ENCODE peak calls at places on chromosome 7, in ten cellular contexts. A, L, E, C, B, R, S, V, J and P are unnamed samples.

GRCh38 chr7:117296066-117296465 is 26.8 kb downstream of the WNT2 start:
- DNase-seq in B (no peak), J (no peak), A (no peak), S (no peak), V (no peak), L (no peak), E (no peak), C (no peak), R (no peak), P (no peak)

GRCh38 chr7:82164813-82165212 is 278.8 kb downstream of the CACNA2D1 start:
- DNase-seq in L (no peak), A (no peak), S (peak; percentile 24), B (peak; percentile 29), J (peak; percentile 68), C (peak; percentile 21), V (peak; percentile 28), E (no peak), R (no peak), P (no peak)

GRCh38 chr7:42197391-42197790 is 39.6 kb downstream of the GLI3 start:
- DNase-seq in J (peak; percentile 73), C (no peak), V (no peak), R (no peak), S (no peak), A (no peak), B (no peak), E (no peak), L (no peak), P (no peak)

GRCh38 chr7:32479574-32480200 is 10.5 kb downstream of the LSM5 start:
- DNase-seq in A (no peak), B (peak; percentile 31), E (no peak), C (peak; percentile 66), L (no peak), S (no peak), J (peak; percentile 64), V (peak; percentile 44), R (no peak), P (peak; percentile 52)

GRCh38 chr7:82443044-82443800 is at the start of gene CACNA2D1:
- DNase-seq in J (peak; percentile 59), S (peak; percentile 49), L (peak; percentile 39), B (peak; percentile 52), A (no peak), V (peak; percentile 67), R (peak; percentile 80), C (peak; percentile 86), E (peak; percentile 20), P (peak; percentile 34)

GRCh38 chr7:40192036-40192435 is 57.2 kb downstream of the SUGCT start:
- DNase-seq in L (no peak), S (no peak), J (no peak), A (no peak), E (no peak), R (no peak), V (no peak), C (no peak), B (no peak), P (no peak)

GRCh38 chr7:143320620-143321019 is 4.7 kb downstream of the CLCN1 start:
- DNase-seq in B (no peak), A (no peak), S (no peak), R (no peak), J (no peak), C (no peak), V (no peak), L (peak; percentile 46), E (no peak), P (no peak)

GRCh38 chr7:121890833-121891232 is 17.9 kb downstream of the PTPRZ1 start:
- DNase-seq in L (no peak), J (no peak), S (no peak), R (no peak), E (no peak), V (no peak), C (no peak), B (no peak), A (no peak), P (no peak)

GRCh38 chr7:157409753-157410727 is 73.2 kb downstream of the DNAJB6 start:
- DNase-seq in V (no peak), E (no peak), R (no peak), C (no peak), B (no peak), S (no peak), J (no peak), A (no peak), L (no peak), P (no peak)

GRCh38 chr7:115113776-115114175 is 191.9 kb downstream of the MDFIC start:
- DNase-seq in E (no peak), R (no peak), V (peak; percentile 45), A (no peak), L (no peak), J (no peak), B (no peak), C (no peak), S (no peak), P (peak; percentile 43)

GRCh38 chr7:121872831-121873764 is at the start of gene PTPRZ1:
- DNase-seq in A (no peak), B (peak; percentile 73), V (peak; percentile 21), E (peak; percentile 31), C (peak; percentile 68), S (peak; percentile 16), J (peak; percentile 22), L (peak; percentile 25), R (peak; percentile 73), P (peak; percentile 49)

GRCh38 chr7:28078036-28078901 is 102.3 kb downstream of the JAZF1 start:
- DNase-seq in R (no peak), C (peak; percentile 52), J (peak; percentile 51), B (peak; percentile 42), A (peak; percentile 54), S (peak; percentile 37), E (no peak), L (peak; percentile 47), V (peak; percentile 49), P (peak; percentile 65)

GRCh38 chr7:8590791-8591190 is 157.4 kb downstream of the NXPH1 start:
- DNase-seq in L (no peak), B (no peak), S (no peak), E (no peak), V (no peak), C (no peak), A (no peak), R (no peak), J (no peak), P (no peak)

GRCh38 chr7:151459726-151460473 is 20.0 kb upstream of the CRYGN start:
- DNase-seq in B (peak; percentile 40), V (peak; percentile 86), A (peak; percentile 94), J (peak; percentile 88), E (peak; percentile 67), S (peak; percentile 73), L (peak; percentile 86), R (no peak), C (peak; percentile 77), P (peak; percentile 51)

GRCh38 chr7:28904539-28905143 is 53.5 kb downstream of the TRIL start:
- DNase-seq in E (no peak), S (no peak), C (peak; percentile 41), L (no peak), J (no peak), B (no peak), R (no peak), A (no peak), V (no peak), P (no peak)

GRCh38 chr7:36127075-36127740 is 25.8 kb upstream of the EEPD1 start:
- DNase-seq in L (no peak), E (no peak), V (no peak), J (peak; percentile 35), B (no peak), S (no peak), C (no peak), R (no peak), A (no peak), P (no peak)
- TF ChIP-seq CTCF in L (no peak), E (no peak), V (no peak), J (peak; percentile 64), B (no peak), S (no peak), C (no peak), R (no peak), A (no peak), P (no peak)

DNA sequence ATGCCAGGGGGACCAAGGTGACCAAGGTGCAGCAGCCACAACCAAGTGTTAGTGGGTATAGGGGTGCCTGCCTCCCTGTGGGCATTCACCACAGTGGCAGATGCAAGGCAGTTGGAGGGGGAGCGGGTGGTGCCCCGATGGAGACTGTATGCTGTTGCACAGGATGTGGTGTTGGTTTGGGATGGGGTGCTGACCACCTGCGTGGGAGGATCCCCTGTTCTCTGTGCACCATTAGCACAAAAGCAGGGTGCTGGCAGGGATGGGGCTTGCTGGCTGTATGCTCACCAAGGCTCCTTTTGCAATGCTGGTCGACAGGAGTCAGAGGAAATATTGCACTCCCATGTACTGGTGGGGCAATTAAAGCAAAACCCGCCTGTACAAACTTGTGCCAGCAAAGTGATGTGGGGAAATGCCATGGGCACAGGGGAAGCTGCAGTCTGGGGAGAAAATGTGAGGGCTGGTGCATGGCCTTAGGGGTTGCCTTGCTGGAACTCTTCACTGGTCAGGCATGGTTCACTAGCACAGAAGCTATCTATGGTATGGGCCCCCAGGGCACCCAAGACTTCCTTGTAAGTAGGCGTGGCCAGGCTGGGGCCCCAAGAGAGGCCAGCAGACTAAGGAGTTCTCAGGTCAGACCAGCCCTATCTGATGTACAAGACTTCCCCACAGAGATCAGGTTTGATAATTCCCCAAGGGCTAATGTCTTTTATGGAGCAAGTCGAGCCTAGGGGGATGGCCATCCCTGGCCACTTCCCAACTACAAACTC is 51.9 kb upstream of the GNAT3 start:
- DNase-seq in C (no peak), J (no peak), R (no peak), S (no peak), A (no peak), B (no peak), V (no peak), L (peak; percentile 95), E (no peak), P (peak; percentile 3)
- TF ChIP-seq CTCF in C (no peak), J (no peak), R (no peak), S (no peak), A (no peak), B (no peak), V (no peak), L (no peak), E (no peak), P (no peak)

GRCh38 chr7:141696386-141696785 is 5.6 kb downstream of the DENND11 start:
- DNase-seq in V (peak; percentile 31), C (no peak), A (no peak), E (no peak), J (no peak), S (no peak), B (no peak), L (no peak), R (no peak), P (no peak)
- TF ChIP-seq CTCF in V (no peak), C (no peak), A (no peak), E (no peak), J (no peak), S (no peak), B (no peak), L (no peak), R (no peak), P (no peak)

DNA sequence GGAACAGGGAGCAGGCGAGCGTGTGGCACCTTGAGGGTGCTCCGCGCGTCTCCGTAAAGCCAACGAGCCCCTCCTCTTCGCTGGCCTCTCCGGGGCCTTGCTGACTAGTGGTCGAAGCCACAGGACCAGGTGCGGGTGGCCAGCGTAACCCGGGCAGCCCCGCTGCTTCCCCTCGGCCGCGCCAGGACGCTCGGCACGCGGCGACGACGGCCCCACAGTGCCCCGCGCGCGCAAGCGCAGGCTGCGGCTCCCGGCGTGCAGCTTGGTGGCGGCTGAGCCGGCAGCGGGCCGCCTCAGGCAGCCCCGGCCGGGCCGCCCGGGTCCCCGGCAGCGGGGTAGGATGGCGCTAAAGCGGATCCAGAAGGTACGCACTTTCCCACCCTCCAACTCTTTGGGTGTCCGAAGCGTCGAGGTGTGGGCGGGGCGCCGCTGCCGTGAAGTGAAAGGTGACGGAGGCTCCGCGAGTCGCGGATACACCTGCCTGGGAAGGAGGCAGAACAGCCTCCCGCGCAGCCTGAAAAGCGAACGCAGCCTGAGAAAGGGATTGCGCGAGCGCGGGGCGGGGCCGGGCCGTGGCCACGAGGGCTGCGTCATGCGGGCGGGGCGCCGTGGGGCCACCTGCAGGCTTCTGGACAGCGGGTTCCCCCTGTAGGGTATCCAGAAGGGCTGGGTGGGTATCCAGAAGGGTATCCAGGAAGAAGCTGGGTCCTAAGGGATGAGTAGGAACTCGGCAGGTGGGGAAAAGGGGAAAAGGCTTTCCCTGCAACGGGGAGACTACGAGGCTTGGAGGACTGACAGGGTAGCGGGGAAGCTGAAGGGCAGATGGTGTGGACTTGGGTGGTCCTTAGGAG is at the start of gene UBE2D4:
- DNase-seq in L (peak; percentile 92), C (peak; percentile 97), A (peak; percentile 81), J (peak; percentile 71), R (peak; percentile 85), B (peak; percentile 88), S (peak; percentile 88), E (peak; percentile 89), V (peak; percentile 82), P (peak; percentile 97)
- TF ChIP-seq CTCF in L (no peak), C (no peak), A (no peak), J (no peak), R (peak; percentile 24), B (no peak), S (no peak), E (peak; percentile 11), V (no peak), P (no peak)